ENCODE peak calls at places on chromosomes 16 and 17, in four cellular contexts. Y is HCT116, F is K562, O is WTC11. R is an unnamed sample.

GRCh38 chr16:8712589-8713361 is 38.4 kb downstream of the ABAT start:
- DNase-seq in F (no peak), O (peak; percentile 57), Y (no peak), R (no peak)

GRCh38 chr16:21233521-21234150 is at the start of gene ANKS4B:
- DNase-seq in F (no peak), O (no peak), Y (no peak), R (peak; percentile 10)

GRCh38 chr17:7258731-7259554 is 3.3 kb downstream of the CLDN7 start:
- DNase-seq in O (no peak), F (no peak), Y (peak; percentile 62), R (no peak)

GRCh38 chr17:42980766-42981397 is 517 bp downstream of the RUNDC1 start:
- DNase-seq in Y (peak; percentile 31), O (peak; percentile 51), F (peak; percentile 66), R (peak; percentile 65)

GRCh38 chr16:57607676-57608461 is 20.6 kb upstream of the ADGRG1 start:
- DNase-seq in Y (no peak), F (no peak), O (no peak), R (no peak)

GRCh38 chr17:44992242-44992939 is 24.3 kb upstream of the C1QL1 start:
- DNase-seq in Y (no peak), F (no peak), O (no peak), R (no peak)

GRCh38 chr17:40727447-40728231 is 24.1 kb upstream of the KRT24 start:
- DNase-seq in O (no peak), F (no peak), Y (no peak), R (no peak)

GRCh38 chr17:77388384-77389306 is 247.9 kb downstream of the SEC14L1 start:
- DNase-seq in O (no peak), Y (no peak), F (no peak), R (no peak)

GRCh38 chr16:19488213-19488640 is 33.7 kb downstream of the GDE1 start:
- DNase-seq in F (peak; percentile 81), O (peak; percentile 50), Y (no peak), R (no peak)

GRCh38 chr17:35740997-35741931 is 9.8 kb downstream of the RASL10B start:
- DNase-seq in Y (no peak), F (peak; percentile 73), O (peak; percentile 62), R (peak; percentile 79)

GRCh38 chr16:1906846-1907165 is 11.4 kb downstream of the HS3ST6 start:
- DNase-seq in Y (no peak), F (no peak), O (no peak), R (no peak)

GRCh38 chr16:86198201-86199118 is 299.5 kb downstream of the IRF8 start:
- DNase-seq in O (no peak), Y (no peak), F (no peak), R (no peak)

GRCh38 chr17:74749262-74750038 is 1.0 kb downstream of the NHERF1 start:
- DNase-seq in Y (no peak), F (no peak), O (no peak), R (no peak)

GRCh38 chr16:64445649-64446048 is 676.2 kb downstream of the CDH11 start:
- DNase-seq in F (no peak), O (no peak), Y (no peak), R (no peak)

GRCh38 chr16:682493-683395 is 1.4 kb downstream of the JMJD8 start:
- DNase-seq in O (no peak), F (no peak), Y (no peak), R (no peak)

GRCh38 chr16:57991551-57992059 is 8.9 kb downstream of the ZNF319 start:
- DNase-seq in F (no peak), O (no peak), Y (no peak), R (no peak)

GRCh38 chr16:54027126-54027922 is 259.3 kb downstream of the IRX3 start:
- DNase-seq in O (no peak), F (no peak), Y (no peak), R (no peak)

GRCh38 chr16:11524098-11524760 is 62.5 kb downstream of the LITAF start:
- DNase-seq in Y (no peak), F (no peak), O (no peak), R (no peak)

GRCh38 chr16:84605339-84605848 is 12.5 kb downstream of the COTL1 start:
- DNase-seq in F (no peak), O (no peak), Y (no peak), R (no peak)

GRCh38 chr17:72392056-72393010 is 271.5 kb downstream of the SOX9 start:
- DNase-seq in O (no peak), Y (no peak), F (no peak), R (no peak)

GRCh38 chr17:55730380-55730779 is 7.7 kb upstream of the TMEM100 start:
- DNase-seq in F (no peak), O (no peak), Y (no peak), R (no peak)

GRCh38 chr17:67210915-67211314 is 34.1 kb downstream of the HELZ start:
- DNase-seq in O (no peak), F (no peak), Y (no peak), R (no peak)

GRCh38 chr17:47208744-47209488 is at the start of gene MYL4:
- DNase-seq in F (peak; percentile 68), Y (no peak), O (no peak), R (no peak)
- TF ChIP-seq ATF3 in F (no peak), Y (no peak), O (no peak), R (no peak)

GRCh38 chr16:79165541-79165940 is 435.0 kb downstream of the MAF start:
- DNase-seq in Y (no peak), F (no peak), O (no peak), R (no peak)
- TF ChIP-seq ATF3 in Y (no peak), F (no peak), O (no peak), R (no peak)

DNA sequence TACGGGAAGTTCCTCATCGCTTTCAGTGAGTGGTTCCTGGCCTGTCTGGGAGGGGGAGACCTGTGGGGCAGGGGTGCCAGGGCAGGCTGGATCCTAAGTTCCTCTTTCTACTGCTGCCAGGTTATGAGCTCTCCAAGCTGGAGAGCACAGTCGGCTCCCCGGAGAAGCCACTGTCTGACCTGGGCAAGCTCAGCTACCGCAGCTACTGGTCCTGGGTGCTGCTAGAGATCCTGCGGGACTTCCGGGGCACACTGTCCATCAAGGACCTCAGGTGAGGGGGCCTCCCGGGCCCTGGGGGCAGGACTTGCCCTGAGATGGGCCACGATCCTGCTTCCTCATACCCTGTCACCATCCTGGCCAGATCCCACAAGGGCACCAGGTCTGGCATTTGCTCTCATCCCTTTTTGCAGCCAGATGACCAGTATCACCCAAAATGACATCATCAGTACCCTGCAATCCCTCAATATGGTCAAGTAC is 5.2 kb downstream of the PRSS8 start:
- DNase-seq in Y (no peak), O (no peak), F (no peak), R (no peak)
- TF ChIP-seq ATF3 in Y (no peak), O (no peak), F (no peak), R (no peak)

GRCh38 chr16:70705056-70705455 is 19.2 kb upstream of the MTSS2 start:
- DNase-seq in Y (no peak), F (no peak), O (no peak), R (no peak)
- TF ChIP-seq ATF3 in Y (no peak), F (no peak), O (no peak), R (no peak)

GRCh38 chr16:3188925-3189825 is 1.2 kb downstream of the OR1F1 start:
- DNase-seq in Y (no peak), F (peak; percentile 79), O (peak; percentile 80), R (peak; percentile 96)
- TF ChIP-seq ATF3 in Y (peak; percentile 86), F (no peak), O (no peak), R (no peak)

GRCh38 chr17:61261001-61261587 is 138.5 kb upstream of the TBX2 start:
- DNase-seq in O (no peak), Y (no peak), F (no peak), R (no peak)
- TF ChIP-seq ATF3 in O (no peak), Y (no peak), F (no peak), R (no peak)

GRCh38 chr17:49216482-49216881 is 6.0 kb downstream of the ABI3 start:
- DNase-seq in F (no peak), Y (no peak), O (no peak), R (no peak)

GRCh38 chr17:49216953-49217650 is 6.6 kb downstream of the ABI3 start:
- DNase-seq in Y (no peak), F (peak; percentile 35), O (no peak), R (no peak)

GRCh38 chr17:49218941-49219913 is 8.7 kb downstream of the ABI3 start:
- DNase-seq in F (peak; percentile 67), Y (no peak), O (peak; percentile 66), R (no peak)

GRCh38 chr17:49219987-49220386 is 9.5 kb downstream of the ABI3 start:
- DNase-seq in O (no peak), Y (no peak), F (peak; percentile 30), R (no peak)

DNA sequence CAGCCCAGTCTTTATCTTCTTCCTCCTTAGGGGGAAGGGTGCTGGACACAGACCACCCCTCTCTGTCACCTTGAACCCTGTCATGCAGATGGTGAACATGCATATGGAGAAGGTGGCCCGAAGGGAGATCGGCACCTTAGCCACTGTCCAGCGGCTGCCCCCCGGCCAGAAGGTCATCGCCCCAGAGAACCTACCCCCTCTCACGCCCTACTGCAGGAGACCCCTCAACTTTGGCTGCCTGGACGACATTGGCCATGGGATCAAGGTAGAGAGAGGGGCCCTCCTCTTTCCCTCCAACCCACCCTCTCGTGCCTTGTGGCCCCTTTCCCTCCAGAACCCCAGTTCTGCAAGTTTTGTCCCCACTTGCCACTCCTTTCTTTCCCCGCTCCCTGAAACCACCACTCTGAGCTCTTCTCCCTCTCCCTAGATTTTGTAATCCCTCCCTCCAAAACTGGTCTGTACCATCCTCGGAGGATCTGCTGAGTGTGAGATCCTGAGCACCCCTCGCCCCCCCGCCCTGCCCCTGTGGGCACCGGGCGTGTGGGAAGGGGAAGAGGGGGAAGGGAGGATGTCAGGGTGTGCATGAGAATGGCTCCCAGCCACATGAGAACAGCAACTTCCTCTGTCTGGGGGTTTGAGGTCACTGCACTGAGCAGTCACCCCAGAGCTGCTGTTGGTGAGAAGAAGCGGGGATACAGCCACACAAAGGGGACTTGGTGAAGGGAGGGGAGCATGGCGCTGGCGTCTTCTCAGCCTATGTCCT is 7.3 kb downstream of the ABI3 start:
- DNase-seq in F (no peak), O (no peak), Y (no peak), R (no peak)
- TF ChIP-seq ATF3 in F (no peak), O (no peak), Y (no peak), R (no peak)

DNA sequence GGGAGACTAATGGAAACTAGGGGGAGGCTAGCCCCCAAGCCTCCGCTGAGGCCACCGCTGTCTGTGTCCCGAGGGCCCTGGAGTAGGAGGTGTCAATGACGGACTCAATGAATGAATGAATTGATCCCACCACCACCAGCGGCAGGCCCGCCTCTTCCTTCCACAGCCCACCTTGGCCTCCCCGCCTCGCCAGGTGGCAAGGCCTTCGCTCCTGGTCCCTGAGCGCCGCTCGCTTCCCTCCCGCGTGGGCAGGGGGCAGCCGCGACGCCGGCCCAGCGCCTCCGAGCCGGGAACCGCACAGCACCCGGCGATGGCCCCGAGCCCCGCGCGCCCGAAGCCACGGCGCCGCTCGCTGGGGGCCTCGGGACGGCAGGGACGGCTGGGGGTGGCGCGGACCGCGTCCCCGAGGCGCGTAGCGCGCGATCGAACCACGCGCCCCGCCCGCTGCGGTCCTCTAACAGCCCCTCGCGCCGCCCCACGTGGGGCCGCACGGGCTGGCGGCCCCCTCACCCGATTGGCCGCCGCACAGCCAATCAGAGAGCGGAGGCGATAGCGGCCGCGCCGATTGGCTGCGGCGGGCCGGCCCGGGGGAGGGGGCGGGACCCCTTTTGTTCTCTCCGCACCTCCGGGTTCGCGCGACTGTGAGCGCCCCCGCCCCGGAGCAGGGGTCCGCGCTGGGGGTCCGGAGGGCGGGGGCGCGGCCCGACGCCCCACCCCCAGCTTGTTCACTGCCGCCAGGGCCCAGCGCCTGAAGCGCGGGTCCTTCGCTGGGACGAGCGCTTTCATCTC is 31.4 kb downstream of the ACTG1 start:
- DNase-seq in O (peak; percentile 74), F (peak; percentile 99), Y (no peak), R (no peak)
- TF ChIP-seq ATF3 in O (no peak), F (no peak), Y (no peak), R (no peak)